ENCODE peak calls at places on chromosomes 5 and 9, in seven cellular contexts. One of them, this sample, is unnamed.

GRCh38 chr5:132659598-132660493 is 1.9 kb downstream of the IL13 start:
- DNase-seq in T-helper 1 cell: no peak
- DNase-seq in effector memory CD4-positive, alpha-beta T cell: no peak
- DNase-seq in stimulated activated naive CD8-positive, alpha-beta T cell treated with anti-CD3 and anti-CD28 coated beads, Interleukin-15, amount 100 ng/mL, for 72 hours: no peak
- DNase-seq in occipital lobe: no peak
- DNase-seq in NCI-H446: no peak
- DNase-seq in tibial artery: no peak
- DNase-seq in this sample: no peak

GRCh38 chr9:27356446-27356845 is 59.5 kb upstream of the EQTN start:
- DNase-seq in T-helper 1 cell: no peak
- DNase-seq in effector memory CD4-positive, alpha-beta T cell: no peak
- DNase-seq in stimulated activated naive CD8-positive, alpha-beta T cell treated with anti-CD3 and anti-CD28 coated beads, Interleukin-15, amount 100 ng/mL, for 72 hours: no peak
- DNase-seq in occipital lobe: no peak
- DNase-seq in NCI-H446: no peak
- DNase-seq in tibial artery: no peak
- DNase-seq in this sample: no peak

GRCh38 chr5:170251462-170251861 is 18.7 kb downstream of the C5orf58 start:
- DNase-seq in T-helper 1 cell: no peak
- DNase-seq in effector memory CD4-positive, alpha-beta T cell: no peak
- DNase-seq in stimulated activated naive CD8-positive, alpha-beta T cell treated with anti-CD3 and anti-CD28 coated beads, Interleukin-15, amount 100 ng/mL, for 72 hours: no peak
- DNase-seq in occipital lobe: no peak
- DNase-seq in NCI-H446: no peak
- DNase-seq in tibial artery: no peak
- DNase-seq in this sample: no peak

GRCh38 chr9:133532937-133533668 is 1.4 kb upstream of the ADAMTSL2 start:
- DNase-seq in T-helper 1 cell: peak; percentile 60
- DNase-seq in effector memory CD4-positive, alpha-beta T cell: peak; percentile 22
- DNase-seq in stimulated activated naive CD8-positive, alpha-beta T cell treated with anti-CD3 and anti-CD28 coated beads, Interleukin-15, amount 100 ng/mL, for 72 hours: peak; percentile 62
- DNase-seq in occipital lobe: peak; percentile 29
- DNase-seq in NCI-H446: no peak
- DNase-seq in tibial artery: no peak
- DNase-seq in this sample: peak; percentile 74

GRCh38 chr9:111983484-111983908 is 86.9 kb downstream of the UGCG start:
- DNase-seq in T-helper 1 cell: no peak
- DNase-seq in effector memory CD4-positive, alpha-beta T cell: no peak
- DNase-seq in stimulated activated naive CD8-positive, alpha-beta T cell treated with anti-CD3 and anti-CD28 coated beads, Interleukin-15, amount 100 ng/mL, for 72 hours: no peak
- DNase-seq in occipital lobe: no peak
- DNase-seq in NCI-H446: no peak
- DNase-seq in tibial artery: peak; percentile 42
- DNase-seq in this sample: no peak

GRCh38 chr5:44774279-44774880 is 34.4 kb upstream of the MRPS30 start:
- DNase-seq in T-helper 1 cell: no peak
- DNase-seq in effector memory CD4-positive, alpha-beta T cell: no peak
- DNase-seq in stimulated activated naive CD8-positive, alpha-beta T cell treated with anti-CD3 and anti-CD28 coated beads, Interleukin-15, amount 100 ng/mL, for 72 hours: no peak
- DNase-seq in occipital lobe: no peak
- DNase-seq in NCI-H446: peak; percentile 40
- DNase-seq in tibial artery: no peak
- DNase-seq in this sample: no peak

GRCh38 chr9:111298831-111299603 is 31.0 kb downstream of the OR2K2 start:
- DNase-seq in T-helper 1 cell: no peak
- DNase-seq in effector memory CD4-positive, alpha-beta T cell: no peak
- DNase-seq in stimulated activated naive CD8-positive, alpha-beta T cell treated with anti-CD3 and anti-CD28 coated beads, Interleukin-15, amount 100 ng/mL, for 72 hours: no peak
- DNase-seq in occipital lobe: peak; percentile 3
- DNase-seq in NCI-H446: peak; percentile 18
- DNase-seq in tibial artery: peak; percentile 85
- DNase-seq in this sample: peak; percentile 59

GRCh38 chr9:105154723-105155191 is 89.7 kb upstream of the SLC44A1 start:
- DNase-seq in T-helper 1 cell: no peak
- DNase-seq in effector memory CD4-positive, alpha-beta T cell: no peak
- DNase-seq in stimulated activated naive CD8-positive, alpha-beta T cell treated with anti-CD3 and anti-CD28 coated beads, Interleukin-15, amount 100 ng/mL, for 72 hours: no peak
- DNase-seq in occipital lobe: no peak
- DNase-seq in NCI-H446: no peak
- DNase-seq in tibial artery: no peak
- DNase-seq in this sample: no peak

GRCh38 chr5:159749146-159749545 is 167.1 kb upstream of the ADRA1B start:
- DNase-seq in T-helper 1 cell: no peak
- DNase-seq in effector memory CD4-positive, alpha-beta T cell: no peak
- DNase-seq in stimulated activated naive CD8-positive, alpha-beta T cell treated with anti-CD3 and anti-CD28 coated beads, Interleukin-15, amount 100 ng/mL, for 72 hours: no peak
- DNase-seq in occipital lobe: no peak
- DNase-seq in NCI-H446: no peak
- DNase-seq in tibial artery: no peak
- DNase-seq in this sample: no peak

GRCh38 chr5:139745800-139746690 is 49.6 kb upstream of the PSD2 start:
- DNase-seq in T-helper 1 cell: peak; percentile 23
- DNase-seq in effector memory CD4-positive, alpha-beta T cell: peak; percentile 20
- DNase-seq in stimulated activated naive CD8-positive, alpha-beta T cell treated with anti-CD3 and anti-CD28 coated beads, Interleukin-15, amount 100 ng/mL, for 72 hours: peak; percentile 57
- DNase-seq in occipital lobe: peak; percentile 46
- DNase-seq in NCI-H446: peak; percentile 58
- DNase-seq in tibial artery: peak; percentile 90
- DNase-seq in this sample: peak; percentile 56

GRCh38 chr9:93566408-93567270 is 9.7 kb upstream of the PHF2 start:
- DNase-seq in T-helper 1 cell: peak; percentile 97
- DNase-seq in effector memory CD4-positive, alpha-beta T cell: peak; percentile 97
- DNase-seq in stimulated activated naive CD8-positive, alpha-beta T cell treated with anti-CD3 and anti-CD28 coated beads, Interleukin-15, amount 100 ng/mL, for 72 hours: peak; percentile 99
- DNase-seq in occipital lobe: peak; percentile 98
- DNase-seq in NCI-H446: peak; percentile 83
- DNase-seq in tibial artery: peak; percentile 99
- DNase-seq in this sample: peak; percentile 99

GRCh38 chr5:134101686-134102439 is 12.6 kb upstream of the TCF7 start:
- DNase-seq in T-helper 1 cell: peak; percentile 70
- DNase-seq in effector memory CD4-positive, alpha-beta T cell: peak; percentile 51
- DNase-seq in stimulated activated naive CD8-positive, alpha-beta T cell treated with anti-CD3 and anti-CD28 coated beads, Interleukin-15, amount 100 ng/mL, for 72 hours: peak; percentile 83
- DNase-seq in occipital lobe: peak; percentile 12
- DNase-seq in NCI-H446: no peak
- DNase-seq in tibial artery: no peak
- DNase-seq in this sample: peak; percentile 57

GRCh38 chr9:126097679-126098078 is 228.9 kb upstream of the MVB12B start:
- DNase-seq in T-helper 1 cell: no peak
- DNase-seq in effector memory CD4-positive, alpha-beta T cell: no peak
- DNase-seq in stimulated activated naive CD8-positive, alpha-beta T cell treated with anti-CD3 and anti-CD28 coated beads, Interleukin-15, amount 100 ng/mL, for 72 hours: no peak
- DNase-seq in occipital lobe: no peak
- DNase-seq in NCI-H446: no peak
- DNase-seq in tibial artery: no peak
- DNase-seq in this sample: no peak

GRCh38 chr5:6719896-6720560 is 6.8 kb downstream of the TENT4A start:
- DNase-seq in T-helper 1 cell: no peak
- DNase-seq in effector memory CD4-positive, alpha-beta T cell: no peak
- DNase-seq in stimulated activated naive CD8-positive, alpha-beta T cell treated with anti-CD3 and anti-CD28 coated beads, Interleukin-15, amount 100 ng/mL, for 72 hours: no peak
- DNase-seq in occipital lobe: no peak
- DNase-seq in NCI-H446: no peak
- DNase-seq in tibial artery: peak; percentile 47
- DNase-seq in this sample: no peak

GRCh38 chr5:58268263-58268662 is 191.6 kb downstream of the PLK2 start:
- DNase-seq in T-helper 1 cell: no peak
- DNase-seq in effector memory CD4-positive, alpha-beta T cell: no peak
- DNase-seq in stimulated activated naive CD8-positive, alpha-beta T cell treated with anti-CD3 and anti-CD28 coated beads, Interleukin-15, amount 100 ng/mL, for 72 hours: no peak
- DNase-seq in occipital lobe: no peak
- DNase-seq in NCI-H446: no peak
- DNase-seq in tibial artery: no peak
- DNase-seq in this sample: peak; percentile 20

GRCh38 chr9:4226331-4227250 is 73.3 kb downstream of the GLIS3 start:
- DNase-seq in T-helper 1 cell: no peak
- DNase-seq in effector memory CD4-positive, alpha-beta T cell: no peak
- DNase-seq in stimulated activated naive CD8-positive, alpha-beta T cell treated with anti-CD3 and anti-CD28 coated beads, Interleukin-15, amount 100 ng/mL, for 72 hours: no peak
- DNase-seq in occipital lobe: no peak
- DNase-seq in NCI-H446: no peak
- DNase-seq in tibial artery: no peak
- DNase-seq in this sample: no peak

GRCh38 chr9:117750401-117750800 is 46.2 kb downstream of the TLR4 start:
- DNase-seq in T-helper 1 cell: no peak
- DNase-seq in effector memory CD4-positive, alpha-beta T cell: no peak
- DNase-seq in stimulated activated naive CD8-positive, alpha-beta T cell treated with anti-CD3 and anti-CD28 coated beads, Interleukin-15, amount 100 ng/mL, for 72 hours: no peak
- DNase-seq in occipital lobe: no peak
- DNase-seq in NCI-H446: no peak
- DNase-seq in tibial artery: no peak
- DNase-seq in this sample: no peak

GRCh38 chr5:160508780-160509361 is 87.2 kb downstream of the PTTG1 start:
- DNase-seq in T-helper 1 cell: peak; percentile 58
- DNase-seq in effector memory CD4-positive, alpha-beta T cell: peak; percentile 27
- DNase-seq in stimulated activated naive CD8-positive, alpha-beta T cell treated with anti-CD3 and anti-CD28 coated beads, Interleukin-15, amount 100 ng/mL, for 72 hours: peak; percentile 68
- DNase-seq in occipital lobe: peak; percentile 41
- DNase-seq in NCI-H446: peak; percentile 68
- DNase-seq in tibial artery: no peak
- DNase-seq in this sample: no peak

GRCh38 chr5:41707853-41708603 is 162.2 kb downstream of the OXCT1 start:
- DNase-seq in T-helper 1 cell: no peak
- DNase-seq in effector memory CD4-positive, alpha-beta T cell: no peak
- DNase-seq in stimulated activated naive CD8-positive, alpha-beta T cell treated with anti-CD3 and anti-CD28 coated beads, Interleukin-15, amount 100 ng/mL, for 72 hours: no peak
- DNase-seq in occipital lobe: no peak
- DNase-seq in NCI-H446: peak; percentile 39
- DNase-seq in tibial artery: no peak
- DNase-seq in this sample: no peak

GRCh38 chr9:115165233-115165632 is 47.3 kb upstream of the TNC start:
- DNase-seq in T-helper 1 cell: no peak
- DNase-seq in effector memory CD4-positive, alpha-beta T cell: no peak
- DNase-seq in stimulated activated naive CD8-positive, alpha-beta T cell treated with anti-CD3 and anti-CD28 coated beads, Interleukin-15, amount 100 ng/mL, for 72 hours: no peak
- DNase-seq in occipital lobe: no peak
- DNase-seq in NCI-H446: no peak
- DNase-seq in tibial artery: no peak
- DNase-seq in this sample: no peak

GRCh38 chr9:34190996-34191892 is 12.4 kb downstream of the UBAP1 start:
- DNase-seq in T-helper 1 cell: no peak
- DNase-seq in effector memory CD4-positive, alpha-beta T cell: no peak
- DNase-seq in stimulated activated naive CD8-positive, alpha-beta T cell treated with anti-CD3 and anti-CD28 coated beads, Interleukin-15, amount 100 ng/mL, for 72 hours: no peak
- DNase-seq in occipital lobe: no peak
- DNase-seq in NCI-H446: peak; percentile 10
- DNase-seq in tibial artery: peak; percentile 3
- DNase-seq in this sample: no peak

GRCh38 chr5:1444361-1445189 is 665 bp downstream of the SLC6A3 start:
- DNase-seq in T-helper 1 cell: no peak
- DNase-seq in effector memory CD4-positive, alpha-beta T cell: no peak
- DNase-seq in stimulated activated naive CD8-positive, alpha-beta T cell treated with anti-CD3 and anti-CD28 coated beads, Interleukin-15, amount 100 ng/mL, for 72 hours: no peak
- DNase-seq in occipital lobe: no peak
- DNase-seq in NCI-H446: no peak
- DNase-seq in tibial artery: peak; percentile 48
- DNase-seq in this sample: no peak

GRCh38 chr5:135834639-135835529 is at the start of gene SLC25A48:
- DNase-seq in T-helper 1 cell: no peak
- DNase-seq in effector memory CD4-positive, alpha-beta T cell: no peak
- DNase-seq in stimulated activated naive CD8-positive, alpha-beta T cell treated with anti-CD3 and anti-CD28 coated beads, Interleukin-15, amount 100 ng/mL, for 72 hours: peak; percentile 35
- DNase-seq in occipital lobe: peak; percentile 19
- DNase-seq in NCI-H446: no peak
- DNase-seq in tibial artery: no peak
- DNase-seq in this sample: peak; percentile 41

GRCh38 chr5:36158144-36158543 is 6.2 kb downstream of the SKP2 start:
- DNase-seq in T-helper 1 cell: no peak
- DNase-seq in effector memory CD4-positive, alpha-beta T cell: no peak
- DNase-seq in stimulated activated naive CD8-positive, alpha-beta T cell treated with anti-CD3 and anti-CD28 coated beads, Interleukin-15, amount 100 ng/mL, for 72 hours: no peak
- DNase-seq in occipital lobe: no peak
- DNase-seq in NCI-H446: no peak
- DNase-seq in tibial artery: no peak
- DNase-seq in this sample: no peak

GRCh38 chr9:125126019-125126746 is 17.1 kb downstream of the SCAI start:
- DNase-seq in T-helper 1 cell: peak; percentile 69
- DNase-seq in effector memory CD4-positive, alpha-beta T cell: peak; percentile 76
- DNase-seq in stimulated activated naive CD8-positive, alpha-beta T cell treated with anti-CD3 and anti-CD28 coated beads, Interleukin-15, amount 100 ng/mL, for 72 hours: peak; percentile 68
- DNase-seq in occipital lobe: peak; percentile 83
- DNase-seq in NCI-H446: peak; percentile 46
- DNase-seq in tibial artery: peak; percentile 93
- DNase-seq in this sample: peak; percentile 79

GRCh38 chr9:18666987-18667772 is 193.2 kb downstream of the ADAMTSL1 start:
- DNase-seq in T-helper 1 cell: no peak
- DNase-seq in effector memory CD4-positive, alpha-beta T cell: no peak
- DNase-seq in stimulated activated naive CD8-positive, alpha-beta T cell treated with anti-CD3 and anti-CD28 coated beads, Interleukin-15, amount 100 ng/mL, for 72 hours: no peak
- DNase-seq in occipital lobe: no peak
- DNase-seq in NCI-H446: peak; percentile 28
- DNase-seq in tibial artery: no peak
- DNase-seq in this sample: no peak

GRCh38 chr5:103433216-103433615 is 129.4 kb downstream of the NUDT12 start:
- DNase-seq in T-helper 1 cell: no peak
- DNase-seq in effector memory CD4-positive, alpha-beta T cell: no peak
- DNase-seq in stimulated activated naive CD8-positive, alpha-beta T cell treated with anti-CD3 and anti-CD28 coated beads, Interleukin-15, amount 100 ng/mL, for 72 hours: no peak
- DNase-seq in occipital lobe: no peak
- DNase-seq in NCI-H446: no peak
- DNase-seq in tibial artery: no peak
- DNase-seq in this sample: no peak

GRCh38 chr5:122312670-122312988 is 592 bp downstream of the SNCAIP start:
- DNase-seq in T-helper 1 cell: no peak
- DNase-seq in effector memory CD4-positive, alpha-beta T cell: no peak
- DNase-seq in stimulated activated naive CD8-positive, alpha-beta T cell treated with anti-CD3 and anti-CD28 coated beads, Interleukin-15, amount 100 ng/mL, for 72 hours: no peak
- DNase-seq in occipital lobe: peak; percentile 16
- DNase-seq in NCI-H446: no peak
- DNase-seq in tibial artery: peak; percentile 61
- DNase-seq in this sample: peak; percentile 13

This sample was measured in left ventricle myocardium inferior.